ENCODE peak calls at places on chromosomes 12 and 14, in ten cellular contexts. G, M, R, J, A, B, D, X, K and C are unnamed samples. For H3K36me3, the result is how much of the 10 kb centered on the place peaks cover.

GRCh38 chr14:52000631-52001030 is 11.3 kb downstream of the RTRAF start:
- DNase-seq in G (no peak), M (no peak), R (no peak), J (no peak), A (no peak), B (no peak), D (no peak), X (no peak), K (no peak), C (no peak)

GRCh38 chr12:108694812-108695278 is 36.5 kb downstream of the CORO1C start:
- DNase-seq in G (no peak), M (peak), R (no peak), J (no peak), A (peak), B (no peak), D (no peak), X (no peak), K (no peak), C (no peak)

GRCh38 chr14:72759670-72760069 is 134.2 kb downstream of the DPF3 start:
- DNase-seq in G (no peak), M (no peak), R (no peak), J (no peak), A (no peak), B (no peak), D (no peak), X (no peak), K (no peak), C (no peak)

GRCh38 chr12:110199360-110200123 is 75.4 kb downstream of the IFT81 start:
- DNase-seq in G (peak), M (peak), R (no peak), J (no peak), A (peak), B (peak), D (no peak), X (no peak), K (no peak), C (no peak)

GRCh38 chr12:100503228-100503628 is 29.6 kb downstream of the NR1H4 start:
- DNase-seq in G (no peak), M (no peak), R (no peak), J (no peak), A (peak), B (no peak), D (no peak), X (no peak), K (no peak), C (no peak)

GRCh38 chr12:130799051-130799450 is 40.0 kb downstream of the STX2 start:
- DNase-seq in G (no peak), M (peak), R (no peak), J (no peak), A (no peak), B (no peak), D (no peak), X (no peak), K (no peak), C (no peak)

GRCh38 chr12:63319386-63319785 is 168.4 kb upstream of the AVPR1A start:
- DNase-seq in G (peak), M (no peak), R (no peak), J (no peak), A (peak), B (no peak), D (no peak), X (no peak), K (no peak), C (no peak)

GRCh38 chr12:76943004-76943403 is 64.2 kb upstream of the CSRP2 start:
- DNase-seq in G (no peak), M (no peak), R (no peak), J (no peak), A (no peak), B (no peak), D (no peak), X (no peak), K (no peak), C (no peak)

GRCh38 chr12:122368361-122369073 is 54.0 kb downstream of the CLIP1 start:
- DNase-seq in G (no peak), M (peak), R (no peak), J (no peak), A (peak), B (no peak), D (no peak), X (no peak), K (peak), C (peak)

GRCh38 chr12:62933220-62933870 is 1.6 kb downstream of the PPM1H start:
- DNase-seq in G (peak), M (no peak), R (peak), J (peak), A (peak), B (no peak), D (no peak), X (peak), K (peak), C (no peak)

GRCh38 chr12:105031061-105031807 is 45.1 kb downstream of the NOPCHAP1 start:
- DNase-seq in G (no peak), M (no peak), R (no peak), J (no peak), A (no peak), B (peak), D (no peak), X (no peak), K (no peak), C (no peak)

GRCh38 chr14:64671591-64671990 is 32.6 kb upstream of the PLEKHG3 start:
- DNase-seq in G (peak), M (peak), R (no peak), J (no peak), A (peak), B (peak), D (peak), X (no peak), K (peak), C (no peak)

GRCh38 chr14:90714811-90715210 is 101.4 kb downstream of the TTC7B start:
- DNase-seq in G (no peak), M (peak), R (no peak), J (no peak), A (no peak), B (no peak), D (no peak), X (no peak), K (no peak), C (no peak)

GRCh38 chr12:41103614-41104013 is 84.5 kb upstream of the PDZRN4 start:
- DNase-seq in G (no peak), M (no peak), R (no peak), J (no peak), A (no peak), B (no peak), D (no peak), X (no peak), K (no peak), C (no peak)

GRCh38 chr12:70852416-70853150 is 68.0 kb downstream of the PTPRR start:
- DNase-seq in G (no peak), M (no peak), R (no peak), J (no peak), A (no peak), B (no peak), D (no peak), X (no peak), K (no peak), C (no peak)

GRCh38 chr12:79058342-79058741 is 193.8 kb downstream of the SYT1 start:
- DNase-seq in G (no peak), M (peak), R (no peak), J (no peak), A (no peak), B (peak), D (no peak), X (no peak), K (no peak), C (no peak)

GRCh38 chr14:92511472-92512247 is 1.9 kb upstream of the RIN3 start:
- DNase-seq in G (no peak), M (peak), R (no peak), J (no peak), A (peak), B (no peak), D (no peak), X (no peak), K (no peak), C (peak)

GRCh38 chr12:810635-811415 is 58.4 kb downstream of the WNK1 start:
- DNase-seq in G (no peak), M (peak), R (no peak), J (no peak), A (no peak), B (no peak), D (no peak), X (no peak), K (no peak), C (no peak)

GRCh38 chr12:76303989-76304460 is 44.2 kb downstream of the BBS10 start:
- DNase-seq in G (no peak), M (peak), R (no peak), J (no peak), A (no peak), B (no peak), D (no peak), X (no peak), K (no peak), C (no peak)

GRCh38 chr12:59070534-59070933 is 150.2 kb upstream of the LRIG3 start:
- DNase-seq in G (no peak), M (no peak), R (no peak), J (no peak), A (no peak), B (no peak), D (no peak), X (no peak), K (no peak), C (no peak)

GRCh38 chr12:111759276-111759675 is 7.5 kb upstream of the ALDH2 start:
- DNase-seq in G (no peak), M (no peak), R (no peak), J (no peak), A (no peak), B (no peak), D (no peak), X (no peak), K (no peak), C (no peak)

GRCh38 chr14:93784878-93785277 is 3.4 kb downstream of the PRIMA1 start:
- DNase-seq in G (no peak), M (no peak), R (no peak), J (no peak), A (no peak), B (no peak), D (no peak), X (no peak), K (no peak), C (no peak)

GRCh38 chr12:120847392-120848157 is 56.6 kb downstream of the SPPL3 start:
- DNase-seq in G (no peak), M (no peak), R (no peak), J (no peak), A (no peak), B (peak), D (no peak), X (no peak), K (no peak), C (no peak)

GRCh38 chr14:93033983-93034670 is 81.6 kb downstream of the ITPK1 start:
- DNase-seq in G (peak), M (no peak), R (no peak), J (no peak), A (no peak), B (no peak), D (no peak), X (no peak), K (no peak), C (no peak)

GRCh38 chr12:1616233-1617066 is 12.6 kb upstream of the WNT5B start:
- DNase-seq in G (no peak), M (no peak), R (no peak), J (no peak), A (no peak), B (no peak), D (no peak), X (no peak), K (no peak), C (no peak)

GRCh38 chr12:89514751-89515150 is 9.8 kb downstream of the GALNT4 start:
- DNase-seq in G (no peak), M (no peak), R (no peak), J (no peak), A (no peak), B (peak), D (no peak), X (no peak), K (no peak), C (no peak)

GRCh38 chr12:45273717-45274271 is 57.9 kb downstream of the ANO6 start:
- DNase-seq in G (no peak), M (peak), R (peak), J (no peak), A (peak), B (no peak), D (no peak), X (no peak), K (peak), C (peak)

GRCh38 chr14:100371773-100372172 is 48.6 kb downstream of the SLC25A47 start:
- DNase-seq in G (no peak), M (no peak), R (peak), J (no peak), A (no peak), B (no peak), D (no peak), X (no peak), K (no peak), C (no peak)

GRCh38 chr14:100369019-100369418 is 45.9 kb downstream of the SLC25A47 start:
- DNase-seq in G (no peak), M (no peak), R (no peak), J (no peak), A (no peak), B (no peak), D (no peak), X (no peak), K (no peak), C (no peak)

GRCh38 chr14:100365741-100366140 is 42.6 kb downstream of the SLC25A47 start:
- DNase-seq in G (no peak), M (no peak), R (peak), J (no peak), A (no peak), B (no peak), D (no peak), X (no peak), K (no peak), C (no peak)

GRCh38 chr14:100372357-100373048 is 49.4 kb downstream of the SLC25A47 start:
- DNase-seq in G (peak), M (no peak), R (no peak), J (no peak), A (no peak), B (no peak), D (no peak), X (no peak), K (no peak), C (no peak)

DNA sequence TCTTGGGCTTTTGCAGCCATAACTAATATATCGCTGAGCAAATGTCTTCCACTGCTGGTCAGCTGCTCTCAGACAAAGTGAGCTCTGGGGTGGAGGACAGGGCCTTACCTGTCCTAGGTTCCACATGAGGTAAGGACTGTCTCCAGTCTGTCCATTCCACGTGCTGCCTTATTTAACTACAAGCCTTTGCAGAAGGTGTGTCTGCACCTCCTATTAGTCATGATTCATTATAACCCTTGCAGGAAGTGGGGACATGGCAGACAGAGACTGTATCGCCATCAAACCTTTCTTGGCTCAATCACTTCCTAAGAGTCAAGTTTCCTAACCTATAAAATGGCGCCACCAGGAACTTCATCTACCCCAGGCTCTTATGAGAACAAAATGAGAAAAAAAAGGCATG is 46.9 kb downstream of the SLC25A47 start:
- DNase-seq in G (no peak), M (no peak), R (no peak), J (no peak), A (no peak), B (no peak), D (no peak), X (no peak), K (no peak), C (no peak)
- H3K36me3 ChIP-seq in G (under half), M (under half), R (under half), J (under half), A (under half), B (under half), D (under half), X (under half), K (under half), C (under half)

DNA sequence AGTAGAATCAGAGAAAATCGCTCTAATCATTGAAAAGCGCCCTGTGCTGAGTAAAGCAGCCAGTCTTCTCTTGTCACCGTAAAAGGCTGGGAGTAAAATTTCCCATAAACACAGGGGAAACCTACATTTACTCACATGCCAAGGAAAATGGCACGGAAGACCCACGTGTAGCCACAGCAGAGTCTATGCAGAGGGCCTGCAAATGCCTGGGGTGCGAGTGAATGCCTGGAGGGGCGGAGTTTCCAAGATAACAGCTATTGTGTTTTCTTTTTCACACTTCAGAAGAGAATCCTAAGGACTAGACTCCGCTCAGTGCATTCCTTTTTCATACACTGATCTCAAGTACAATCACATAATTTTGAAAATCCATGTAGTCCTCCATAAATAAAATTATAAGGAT is 159.9 kb upstream of the FOXN3 start:
- DNase-seq in G (peak), M (peak), R (no peak), J (no peak), A (no peak), B (no peak), D (no peak), X (no peak), K (no peak), C (no peak)
- H3K4me3 ChIP-seq in G (no peak), M (no peak), R (no peak), J (no peak), A (no peak), B (no peak), D (no peak), X (no peak), K (no peak), C (no peak)

DNA sequence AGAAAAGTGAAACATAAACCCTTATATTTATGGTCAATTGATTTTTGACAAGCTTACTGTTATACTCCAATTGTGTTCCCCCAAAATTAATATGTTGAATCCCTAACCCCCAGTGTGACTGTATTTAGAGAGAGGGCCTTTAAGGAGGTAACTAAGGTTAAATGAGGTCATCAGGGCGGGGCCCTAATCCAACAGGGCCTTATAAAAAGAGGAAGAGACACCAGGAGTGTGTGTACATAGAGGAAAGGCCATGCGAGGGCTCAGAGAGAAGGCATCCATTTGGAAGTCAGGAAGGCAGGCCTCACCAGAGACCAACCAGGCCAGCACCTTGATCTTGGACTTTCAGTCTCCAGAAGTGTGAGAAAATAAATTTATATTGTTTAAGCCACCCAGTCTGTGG is 6.5 kb upstream of the VTI1B start:
- DNase-seq in G (no peak), M (no peak), R (no peak), J (no peak), A (no peak), B (no peak), D (no peak), X (no peak), K (peak), C (no peak)
- H3K36me3 ChIP-seq in G (under half), M (under half), R (under half), J (under half), A (under half), B (under half), D (under half), X (under half), K (under half), C (under half)

GRCh38 chr14:50530794-50531193 is 1.6 kb downstream of the MAP4K5 start:
- DNase-seq in G (no peak), M (no peak), R (no peak), J (no peak), A (no peak), B (no peak), D (no peak), X (no peak), K (no peak), C (no peak)
- H3K4me3 ChIP-seq in G (peak), M (peak), R (peak), J (peak), A (peak), B (peak), D (no peak), X (peak), K (no peak), C (peak)

GRCh38 chr12:55762646-55763045 is 19.7 kb downstream of the GDF11 start:
- DNase-seq in G (no peak), M (no peak), R (no peak), J (no peak), A (no peak), B (no peak), D (no peak), X (no peak), K (no peak), C (no peak)
- H3K36me3 ChIP-seq in G (under half), M (under half), R (under half), J (under half), A (under half), B (under half), D (under half), X (under half), K (under half), C (under half)

DNA sequence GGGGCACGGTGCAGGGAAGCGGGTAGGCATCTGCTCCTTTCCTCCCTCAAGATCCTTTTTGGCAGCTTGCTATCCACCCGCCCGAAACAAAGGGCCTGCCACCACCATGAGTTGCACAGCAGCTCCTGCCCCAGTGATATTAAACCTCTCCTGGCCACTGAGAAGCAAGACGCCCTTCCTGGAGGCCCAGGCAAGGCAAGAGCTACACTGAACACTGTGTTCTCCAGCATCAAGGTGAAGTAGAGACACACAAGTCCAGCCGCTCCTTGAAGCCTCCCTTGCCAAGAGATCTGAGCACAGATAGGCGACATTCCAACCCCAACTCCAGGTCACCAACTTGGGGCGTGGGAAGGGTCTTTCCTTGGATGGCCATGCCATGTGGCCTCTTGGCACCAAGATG is 70.9 kb downstream of the ACTN1 start:
- DNase-seq in G (no peak), M (no peak), R (no peak), J (no peak), A (no peak), B (no peak), D (no peak), X (no peak), K (no peak), C (no peak)
- H3K4me3 ChIP-seq in G (no peak), M (no peak), R (no peak), J (no peak), A (no peak), B (no peak), D (no peak), X (no peak), K (no peak), C (no peak)

DNA sequence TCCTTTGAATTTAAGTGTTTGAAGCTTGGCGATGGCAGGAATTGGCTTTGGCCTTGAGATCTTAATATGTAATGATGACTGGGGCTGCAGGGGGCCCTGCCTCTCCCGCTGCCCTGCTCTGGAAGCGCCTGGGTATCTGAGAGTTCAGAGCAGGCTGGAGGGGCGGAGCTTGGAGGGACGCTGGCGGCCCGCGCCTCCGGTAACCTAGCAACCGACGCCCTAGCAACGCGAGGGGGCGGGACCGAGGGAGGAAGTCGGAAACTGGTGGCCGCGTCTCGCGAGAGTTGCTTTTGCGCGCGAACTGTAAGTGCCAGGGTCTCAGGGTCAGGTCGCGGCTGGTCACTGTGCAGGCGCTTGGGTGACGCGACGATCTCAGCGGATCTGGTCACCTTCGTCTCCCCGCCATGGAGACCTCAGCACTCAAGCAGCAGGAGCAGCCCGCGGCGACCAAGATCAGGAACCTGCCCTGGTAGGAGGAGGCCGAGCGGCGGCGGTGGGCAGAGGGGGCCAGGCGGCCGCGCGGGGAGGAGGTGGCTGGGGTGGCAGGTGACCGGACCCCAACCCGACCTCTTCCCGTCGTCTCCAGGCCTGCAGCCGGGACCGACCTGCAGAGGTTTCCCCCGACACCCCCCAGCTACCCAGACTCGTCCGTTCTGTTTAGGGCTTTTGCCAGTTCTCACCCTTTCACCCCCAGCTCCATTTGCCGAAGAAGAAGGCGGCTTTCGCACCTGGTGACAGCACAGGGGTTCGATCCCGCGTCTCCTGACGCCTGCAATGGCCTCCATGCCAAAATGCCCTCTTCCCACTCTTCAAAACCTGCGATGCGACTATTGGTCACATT is at the start of gene RFC5:
- DNase-seq in G (peak), M (peak), R (peak), J (peak), A (peak), B (peak), D (peak), X (peak), K (peak), C (peak)
- H3K36me3 ChIP-seq in G (under half), M (under half), R (under half), J (under half), A (under half), B (under half), D (under half), X (under half), K (under half), C (under half)